ENCODE peak calls at places on chromosomes 6 and 20, in five cellular contexts. One of them, this sample, is unnamed.

GRCh38 chr6:83908813-83909212 is 49.3 kb downstream of the CYB5R4 start:
- DNase-seq in Calu3: no peak
- DNase-seq in AG04450: no peak
- DNase-seq in T-helper 9 cell: no peak
- DNase-seq in IMR-90: peak; percentile 65
- DNase-seq in this sample: no peak

GRCh38 chr20:18390201-18390600 is 76.6 kb downstream of the DZANK1 start:
- DNase-seq in AG04450: no peak
- DNase-seq in IMR-90: no peak
- DNase-seq in Calu3: no peak
- DNase-seq in T-helper 9 cell: no peak
- DNase-seq in this sample: no peak

GRCh38 chr6:14796974-14797762 is 448.7 kb upstream of the JARID2 start:
- DNase-seq in Calu3: no peak
- DNase-seq in IMR-90: peak; percentile 39
- DNase-seq in AG04450: no peak
- DNase-seq in T-helper 9 cell: no peak
- DNase-seq in this sample: peak; percentile 79

GRCh38 chr6:7904654-7905319 is 5.8 kb downstream of the TXNDC5 start:
- DNase-seq in IMR-90: no peak
- DNase-seq in Calu3: no peak
- DNase-seq in T-helper 9 cell: no peak
- DNase-seq in AG04450: no peak
- DNase-seq in this sample: no peak

GRCh38 chr20:1863296-1863695 is 31.9 kb upstream of the SIRPA start:
- DNase-seq in IMR-90: peak; percentile 38
- DNase-seq in T-helper 9 cell: no peak
- DNase-seq in AG04450: no peak
- DNase-seq in Calu3: no peak
- DNase-seq in this sample: no peak

GRCh38 chr6:134589512-134589911 is 271.6 kb upstream of the SGK1 start:
- DNase-seq in AG04450: peak; percentile 98
- DNase-seq in T-helper 9 cell: no peak
- DNase-seq in IMR-90: peak; percentile 100
- DNase-seq in Calu3: no peak
- DNase-seq in this sample: no peak

GRCh38 chr6:102742033-102742432 is 1348.5 kb downstream of the GRIK2 start:
- DNase-seq in T-helper 9 cell: no peak
- DNase-seq in IMR-90: no peak
- DNase-seq in Calu3: no peak
- DNase-seq in AG04450: no peak
- DNase-seq in this sample: peak; percentile 67

GRCh38 chr6:38554700-38555413 is 84.9 kb downstream of the BTBD9 start:
- DNase-seq in IMR-90: peak; percentile 72
- DNase-seq in Calu3: no peak
- DNase-seq in T-helper 9 cell: no peak
- DNase-seq in AG04450: no peak
- DNase-seq in this sample: peak; percentile 17

GRCh38 chr20:35619196-35620095 is 3.8 kb downstream of the SPAG4 start:
- DNase-seq in T-helper 9 cell: peak; percentile 69
- DNase-seq in AG04450: peak; percentile 54
- DNase-seq in Calu3: peak; percentile 96
- DNase-seq in IMR-90: peak; percentile 78
- DNase-seq in this sample: peak; percentile 77